ENCODE peak calls at places on chromosomes 12 and 14, in four cellular contexts. I is heart right ventricle, O is HCT116, X is K562. K is an unnamed sample.

GRCh38 chr12:16325426-16325825 is 22.0 kb upstream of the MGST1 start:
- DNase-seq in I (no peak), O (no peak), X (no peak), K (no peak)

GRCh38 chr12:132437252-132438138 is 52.5 kb upstream of the FBRSL1 start:
- DNase-seq in I (no peak), O (no peak), X (no peak), K (no peak)

GRCh38 chr12:6070472-6071257 is 53.8 kb downstream of the VWF start:
- DNase-seq in I (no peak), O (no peak), X (no peak), K (no peak)

GRCh38 chr14:35197015-35197414 is 74.7 kb downstream of the PRORP start:
- DNase-seq in I (no peak), O (peak; percentile 62), X (no peak), K (no peak)

GRCh38 chr14:104586832-104587620 is 7.5 kb downstream of the C14orf180 start:
- DNase-seq in I (peak; percentile 80), O (no peak), X (no peak), K (no peak)

GRCh38 chr12:68175566-68176033 is 16.1 kb upstream of the IFNG start:
- DNase-seq in I (no peak), O (no peak), X (no peak), K (no peak)

GRCh38 chr14:30597496-30597895 is 24.6 kb upstream of the SCFD1 start:
- DNase-seq in I (no peak), O (no peak), X (no peak), K (no peak)

GRCh38 chr12:22658214-22658613 is 33.2 kb downstream of the ETNK1 start:
- DNase-seq in I (no peak), O (no peak), X (no peak), K (no peak)

GRCh38 chr12:4478933-4479332 is 33.3 kb upstream of the FGF6 start:
- DNase-seq in I (no peak), O (no peak), X (peak; percentile 5), K (no peak)

GRCh38 chr14:65352964-65353530 is 59.5 kb upstream of the FUT8 start:
- DNase-seq in I (no peak), O (peak; percentile 51), X (no peak), K (no peak)

GRCh38 chr12:124809391-124809790 is 54.3 kb downstream of the SCARB1 start:
- DNase-seq in I (no peak), O (no peak), X (no peak), K (no peak)

GRCh38 chr12:24488091-24488596 is 460.8 kb downstream of the BCAT1 start:
- DNase-seq in I (no peak), O (no peak), X (no peak), K (no peak)

GRCh38 chr12:20507061-20507460 is 138.7 kb downstream of the PDE3A start:
- DNase-seq in I (no peak), O (no peak), X (no peak), K (no peak)

GRCh38 chr14:54387328-54387727 is 9.5 kb upstream of the CDKN3 start:
- DNase-seq in I (no peak), O (no peak), X (no peak), K (no peak)

GRCh38 chr14:96512122-96512521 is 9.9 kb downstream of the PAPOLA start:
- DNase-seq in I (no peak), O (no peak), X (no peak), K (no peak)

GRCh38 chr12:41274643-41275042 is 86.5 kb downstream of the PDZRN4 start:
- DNase-seq in I (no peak), O (no peak), X (no peak), K (no peak)

DNA sequence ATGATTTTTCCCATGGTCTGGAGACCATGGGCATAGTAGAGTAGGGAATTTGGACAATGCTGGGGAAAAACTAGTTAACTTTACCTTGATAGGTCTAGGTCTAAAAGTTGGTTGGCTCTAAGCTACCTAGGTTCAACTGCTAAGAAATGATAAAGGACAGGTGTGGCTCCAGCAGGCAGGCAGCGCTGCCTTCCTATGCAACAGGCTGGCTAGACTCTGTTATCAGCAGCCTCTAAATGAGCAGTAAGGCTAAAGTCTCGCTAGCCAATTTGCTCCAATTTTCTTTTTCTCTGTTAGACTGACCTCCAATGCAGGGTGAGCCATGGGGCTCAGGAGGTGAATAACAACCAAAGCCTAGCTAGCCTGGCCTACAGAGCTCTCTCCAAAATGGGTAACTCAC is 26.4 kb downstream of the DMAC2L start:
- DNase-seq in I (no peak), O (no peak), X (no peak), K (no peak)
- H3K36me3 ChIP-seq in I (no peaks in the 10 kb centered on the region), O (no peaks in the 10 kb centered on the region), X (peaks cover 7% of the 10 kb centered on the region), K (no peaks in the 10 kb centered on the region)

GRCh38 chr12:49369723-49370145 is 2.5 kb downstream of the SPATS2 start:
- DNase-seq in I (no peak), O (no peak), X (peak; percentile 43), K (no peak)
- H3K4me3 ChIP-seq in I (no peak overlapping the region), O (no peak overlapping the region), X (no peak overlapping the region), K (no peak overlapping the region)

GRCh38 chr14:90019824-90020523 is 41.8 kb upstream of the KCNK13 start:
- DNase-seq in I (no peak), O (no peak), X (no peak), K (no peak)

GRCh38 chr14:90023176-90023896 is 38.5 kb upstream of the KCNK13 start:
- DNase-seq in I (no peak), O (no peak), X (no peak), K (no peak)

GRCh38 chr14:90017371-90017770 is 44.4 kb upstream of the KCNK13 start:
- DNase-seq in I (no peak), O (no peak), X (no peak), K (no peak)
- H3K36me3 ChIP-seq in I (no peaks in the 10 kb centered on the region), O (peaks cover 8% of the 10 kb centered on the region), X (peaks cover 44% of the 10 kb centered on the region), K (peaks cover 3% of the 10 kb centered on the region)

GRCh38 chr12:46523863-46524770 is 151.5 kb upstream of the SLC38A2 start:
- DNase-seq in I (no peak), O (peak; percentile 91), X (peak; percentile 29), K (no peak)

GRCh38 chr12:46522141-46522540 is 149.6 kb upstream of the SLC38A2 start:
- DNase-seq in I (no peak), O (no peak), X (no peak), K (no peak)

GRCh38 chr12:46524778-46525177 is 152.2 kb upstream of the SLC38A2 start:
- DNase-seq in I (peak; percentile 95), O (no peak), X (no peak), K (no peak)

GRCh38 chr12:46521145-46521544 is 148.6 kb upstream of the SLC38A2 start:
- DNase-seq in I (no peak), O (no peak), X (no peak), K (no peak)

GRCh38 chr12:46523446-46523845 is 150.9 kb upstream of the SLC38A2 start:
- DNase-seq in I (no peak), O (no peak), X (no peak), K (no peak)
- H3K4me3 ChIP-seq in I (no peak overlapping the region), O (peak overlapping the region; percentile 41), X (no peak overlapping the region), K (no peak overlapping the region)

GRCh38 chr12:48691826-48692473 is 9.9 kb upstream of the KANSL2 start:
- DNase-seq in I (no peak), O (no peak), X (no peak), K (no peak)
- H3K36me3 ChIP-seq in I (peaks cover 38% of the 10 kb centered on the region), O (peaks cover 51% of the 10 kb centered on the region), X (peaks cover 92% of the 10 kb centered on the region), K (peaks cover 20% of the 10 kb centered on the region)

GRCh38 chr14:67733609-67734008 is 31.9 kb downstream of the RDH12 start:
- DNase-seq in I (no peak), O (no peak), X (no peak), K (no peak)
- H3K4me3 ChIP-seq in I (no peak overlapping the region), O (no peak overlapping the region), X (no peak overlapping the region), K (no peak overlapping the region)

DNA sequence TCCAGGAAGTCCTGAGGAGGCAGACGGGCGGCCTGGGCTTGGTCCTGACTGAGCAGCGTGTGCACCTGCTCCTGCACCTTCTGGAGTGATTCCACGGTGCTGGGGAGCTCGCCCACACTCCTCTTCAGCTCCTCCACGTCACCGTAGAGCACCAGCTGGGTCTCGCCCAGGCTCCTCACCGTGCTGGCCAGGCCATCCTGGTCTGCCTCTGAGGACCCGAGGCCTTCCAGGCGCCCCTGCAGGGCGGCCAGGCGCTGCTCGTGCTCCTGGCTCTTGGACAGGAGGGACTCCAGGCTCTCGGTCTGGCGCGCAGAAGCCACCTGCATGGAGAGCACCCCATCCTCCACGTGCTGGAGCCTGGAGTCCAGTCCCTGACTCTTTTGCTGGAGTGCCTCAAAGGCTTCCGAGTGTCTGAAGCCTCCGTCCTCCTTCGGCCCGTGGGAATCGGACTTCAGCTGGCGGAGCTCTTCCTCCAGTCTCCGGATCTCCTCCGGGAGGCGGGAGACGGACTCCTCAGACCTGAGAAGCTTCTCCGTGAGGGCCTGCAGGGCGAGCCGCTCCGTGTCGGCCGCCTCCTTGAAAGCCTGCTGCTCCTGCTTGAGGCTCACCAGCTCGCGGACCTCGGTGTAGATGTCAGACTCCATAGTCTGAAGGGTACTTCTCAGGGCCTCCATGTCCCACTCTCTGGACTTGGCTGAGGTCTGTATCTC is 8.4 kb downstream of the CKAP4 start:
- DNase-seq in I (no peak), O (no peak), X (no peak), K (no peak)
- H3K36me3 ChIP-seq in I (peaks cover 15% of the 10 kb centered on the region), O (peaks cover 15% of the 10 kb centered on the region), X (no peaks in the 10 kb centered on the region), K (peaks cover 18% of the 10 kb centered on the region)

GRCh38 chr12:18752280-18752920 is 14.5 kb downstream of the CAPZA3 start:
- DNase-seq in I (peak; percentile 55), O (no peak), X (peak; percentile 55), K (no peak)

GRCh38 chr12:18751866-18752265 is 13.9 kb downstream of the CAPZA3 start:
- DNase-seq in I (no peak), O (no peak), X (no peak), K (no peak)

GRCh38 chr12:18752947-18753346 is 15.0 kb downstream of the CAPZA3 start:
- DNase-seq in I (no peak), O (no peak), X (no peak), K (no peak)

GRCh38 chr12:18754118-18754707 is 16.3 kb downstream of the CAPZA3 start:
- DNase-seq in I (peak; percentile 15), O (no peak), X (no peak), K (no peak)

GRCh38 chr12:18753481-18754117 is 15.7 kb downstream of the CAPZA3 start:
- DNase-seq in I (peak; percentile 38), O (no peak), X (no peak), K (no peak)
- H3K4me3 ChIP-seq in I (peak overlapping the region; percentile 18), O (no peak overlapping the region), X (no peak overlapping the region), K (no peak overlapping the region)

DNA sequence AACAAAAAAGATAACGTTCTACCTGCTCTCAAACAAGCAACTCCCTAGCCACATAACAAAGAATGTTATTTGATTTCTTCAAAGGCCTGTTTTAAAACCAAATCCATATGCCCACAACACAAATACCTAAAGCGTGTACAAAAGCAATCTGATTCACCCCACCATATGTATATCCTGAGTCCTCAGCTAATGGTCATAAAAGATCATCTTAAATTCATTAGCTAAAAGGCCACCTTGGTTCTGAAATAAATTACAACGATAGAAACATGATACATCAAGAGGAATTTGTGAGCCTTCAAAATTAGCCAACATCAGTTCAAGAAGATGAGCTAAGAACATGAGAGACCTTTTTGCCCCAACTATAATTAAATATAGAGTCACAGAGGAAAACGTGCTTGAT is 20.1 kb downstream of the CIT start:
- DNase-seq in I (no peak), O (no peak), X (no peak), K (no peak)
- H3K36me3 ChIP-seq in I (no peaks in the 10 kb centered on the region), O (peaks cover 20% of the 10 kb centered on the region), X (peaks cover 55% of the 10 kb centered on the region), K (no peaks in the 10 kb centered on the region)

K was measured in iPS DF 6.9.